ENCODE peak calls at places on chromosome 5, in five cellular contexts. J, Z, P, X and W are unnamed samples.

GRCh38 chr5:65926893-65927292 is 518 bp downstream of the ERBIN start:
- DNase-seq in P (no peak), Z (no peak), J (no peak), X (peak; percentile 16), W (no peak)

GRCh38 chr5:159242153-159242552 is 20.9 kb upstream of the UBLCP1 start:
- DNase-seq in J (no peak), X (no peak), P (no peak), Z (no peak), W (no peak)

GRCh38 chr5:72611111-72611724 is 104.0 kb upstream of the ZNF366 start:
- DNase-seq in J (peak; percentile 60), P (peak; percentile 57), X (peak; percentile 89), Z (peak; percentile 72), W (peak; percentile 74)

GRCh38 chr5:170494036-170494435 is 9.8 kb upstream of the KCNIP1 start:
- DNase-seq in X (no peak), Z (no peak), P (no peak), J (no peak), W (no peak)

GRCh38 chr5:117809251-117809650 is 1179.1 kb downstream of the DTWD2 start:
- DNase-seq in Z (no peak), P (no peak), J (no peak), X (no peak), W (no peak)

GRCh38 chr5:175288048-175288621 is 155.8 kb downstream of the DRD1 start:
- DNase-seq in X (peak; percentile 8), P (no peak), J (no peak), Z (peak; percentile 66), W (no peak)

GRCh38 chr5:72677447-72677846 is 139.0 kb upstream of the TNPO1 start:
- DNase-seq in Z (no peak), P (no peak), J (no peak), X (no peak), W (no peak)

GRCh38 chr5:61311056-61311455 is 21.0 kb upstream of the ZSWIM6 start:
- DNase-seq in Z (no peak), X (no peak), J (no peak), P (no peak), W (no peak)

GRCh38 chr5:160169326-160169725 is 50.1 kb upstream of the PWWP2A start:
- DNase-seq in J (no peak), Z (peak; percentile 94), P (no peak), X (peak; percentile 91), W (no peak)

DNA sequence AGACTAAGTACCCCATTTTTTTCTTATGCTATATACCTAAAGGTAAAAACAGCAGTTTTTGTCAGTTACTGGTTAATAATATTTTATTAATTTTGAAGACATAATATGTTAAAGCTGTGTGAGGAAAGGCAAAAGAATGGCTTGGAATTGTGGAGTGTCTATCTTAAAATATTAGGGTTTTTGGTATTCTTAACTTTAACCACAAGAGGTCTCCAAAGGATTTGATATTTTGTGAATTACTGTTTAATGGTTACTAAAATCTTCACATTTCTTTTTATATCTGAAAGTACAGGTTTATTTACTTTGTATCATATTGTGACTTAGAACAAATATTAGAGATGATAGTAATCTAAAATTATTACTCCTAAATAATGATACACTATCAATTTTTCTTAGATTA is 32.0 kb upstream of the DHFR start:
- DNase-seq in J (no peak), P (no peak), X (peak; percentile 31), Z (no peak), W (no peak)
- TF ChIP-seq CTCF in J (no peak), P (peak; percentile 24), X (peak; percentile 37), Z (peak; percentile 32), W (peak; percentile 20)

GRCh38 chr5:34001231-34001935 is 6.5 kb downstream of the AMACR start:
- DNase-seq in Z (no peak), P (no peak), X (peak; percentile 20), J (no peak), W (no peak)
- TF ChIP-seq CTCF in Z (no peak), P (no peak), X (no peak), J (no peak), W (no peak)

GRCh38 chr5:73901455-73901854 is 275.5 kb downstream of the ARHGEF28 start:
- DNase-seq in J (no peak), Z (no peak), X (no peak), P (no peak), W (peak; percentile 55)
- TF ChIP-seq CTCF in J (no peak), Z (peak; percentile 45), X (no peak), P (no peak), W (peak; percentile 21)

GRCh38 chr5:180208435-180209081 is 453 bp downstream of the RASGEF1C start:
- DNase-seq in Z (no peak), X (peak; percentile 8), P (no peak), J (no peak), W (peak; percentile 39)
- TF ChIP-seq CTCF in Z (peak; percentile 47), X (no peak), P (no peak), J (no peak), W (no peak)

DNA sequence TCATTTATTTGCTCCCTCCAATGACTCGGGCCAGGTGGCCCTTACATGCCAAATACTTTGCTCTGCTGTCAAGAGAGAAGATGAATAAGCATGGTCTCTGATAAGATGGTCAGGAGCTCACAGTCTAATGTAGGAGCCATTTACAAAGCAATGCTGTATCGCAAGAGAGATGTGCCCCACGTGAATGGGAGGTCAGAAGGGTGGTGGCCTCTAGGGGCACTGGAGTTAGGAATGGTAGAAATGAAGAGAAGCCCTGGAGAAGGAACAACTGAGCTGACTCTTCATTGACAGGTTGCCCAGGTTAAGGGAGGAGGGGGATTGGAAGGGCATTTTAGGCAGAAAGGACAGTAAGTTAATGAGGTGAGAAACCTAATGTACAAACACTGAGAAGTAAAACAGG is 286.5 kb downstream of the KCTD16 start:
- DNase-seq in X (no peak), J (no peak), Z (no peak), P (no peak), W (no peak)
- TF ChIP-seq CTCF in X (no peak), J (no peak), Z (no peak), P (no peak), W (no peak)

GRCh38 chr5:140823475-140823874 is 2.1 kb downstream of the PCDHA5 start:
- DNase-seq in Z (no peak), J (no peak), P (no peak), X (no peak), W (no peak)

GRCh38 chr5:140822281-140822629 is 842 bp downstream of the PCDHA5 start:
- DNase-seq in P (no peak), J (no peak), Z (no peak), X (no peak), W (no peak)

DNA sequence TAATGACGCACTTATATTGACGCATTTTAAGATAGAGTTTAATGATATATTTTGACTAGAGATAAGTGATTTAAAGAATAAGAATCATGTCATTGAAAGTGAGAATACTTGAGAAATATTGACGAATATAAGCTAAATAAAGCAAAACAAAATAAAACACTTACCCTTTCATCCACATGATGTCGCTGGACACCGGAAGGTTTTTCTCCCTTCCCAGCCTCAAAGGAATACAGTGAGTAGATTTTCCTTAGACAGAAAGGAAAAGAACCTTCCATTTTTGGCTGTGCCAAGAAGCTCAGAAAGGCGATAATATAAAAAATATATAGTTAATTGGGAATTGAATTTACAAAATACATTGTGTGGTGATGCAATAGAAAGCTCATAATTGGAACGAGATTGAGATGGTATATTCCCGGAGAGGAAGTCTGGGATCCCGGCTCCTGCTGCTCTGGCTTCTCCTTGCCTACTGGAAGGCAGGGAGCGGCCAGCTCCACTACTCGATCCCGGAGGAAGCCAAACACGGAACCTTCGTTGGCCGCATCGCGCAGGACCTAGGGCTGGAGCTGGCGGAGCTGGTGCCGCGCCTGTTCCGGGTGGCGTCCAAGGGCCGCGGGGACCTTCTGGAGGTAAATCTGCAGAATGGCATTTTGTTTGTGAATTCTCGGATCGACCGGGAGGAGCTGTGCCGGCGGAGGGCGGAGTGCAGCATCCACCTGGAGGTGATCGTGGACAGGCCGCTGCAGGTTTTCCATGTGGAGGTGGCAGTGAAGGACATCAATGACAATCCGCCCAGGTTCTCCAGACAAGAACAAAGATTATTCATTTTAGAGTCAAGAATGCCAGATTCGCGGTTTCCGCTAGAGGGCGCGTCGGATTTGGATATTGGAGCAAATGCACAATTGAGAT is at the start of gene PCDHA5:
- DNase-seq in Z (peak; percentile 22), J (no peak), P (no peak), X (peak; percentile 8), W (no peak)
- TF ChIP-seq CTCF in Z (peak; percentile 66), J (no peak), P (peak; percentile 27), X (peak; percentile 31), W (no peak)

GRCh38 chr5:81194633-81195333 is 38.3 kb upstream of the CKMT2 start:
- DNase-seq in Z (peak; percentile 79), P (peak; percentile 92), J (peak; percentile 92), X (peak; percentile 90), W (peak; percentile 93)
- TF ChIP-seq CTCF in Z (peak; percentile 98), P (peak; percentile 95), J (peak; percentile 91), X (peak; percentile 97), W (peak; percentile 91)

GRCh38 chr5:136157514-136157913 is 24.9 kb downstream of the SMAD5 start:
- DNase-seq in J (no peak), Z (no peak), P (no peak), X (no peak), W (no peak)
- TF ChIP-seq CTCF in J (no peak), Z (no peak), P (no peak), X (no peak), W (no peak)

GRCh38 chr5:144191998-144192397 is 21.3 kb downstream of the KCTD16 start:
- DNase-seq in J (peak; percentile 66), X (peak; percentile 80), Z (peak; percentile 79), P (peak; percentile 63), W (peak; percentile 27)
- TF ChIP-seq CTCF in J (peak; percentile 59), X (peak; percentile 51), Z (peak; percentile 58), P (peak; percentile 67), W (peak; percentile 31)

GRCh38 chr5:3602713-3603502 is 7.3 kb downstream of the IRX1 start:
- DNase-seq in J (no peak), Z (no peak), P (peak; percentile 17), X (peak; percentile 15), W (no peak)
- TF ChIP-seq CTCF in J (no peak), Z (peak; percentile 52), P (peak; percentile 10), X (peak; percentile 53), W (no peak)